ENCODE peak calls at places on chromosomes 11 and 22, in five cellular contexts. U is NCI-H1930; O is neural crest cell; Y is activated naive CD8-positive, alpha-beta T cell treated with anti-CD3 and anti-CD28 coated beads, Interleukin-2, amount 10 ng/mL, durations not matched to agents 7 days and 5 days; K is amniotic epithelial cell. M is an unnamed sample.

GRCh38 chr22:36197601-36198146 is 3.9 kb downstream of the APOL4 start:
- DNase-seq in U (no peak), O (peak), Y (no peak), K (no peak), M (no peak)

GRCh38 chr11:112161012-112161411 is 2.9 kb downstream of the IL18 start:
- DNase-seq in U (no peak), O (no peak), Y (no peak), K (no peak), M (no peak)

GRCh38 chr11:47413908-47414684 is 5.7 kb downstream of the SLC39A13 start:
- DNase-seq in U (no peak), O (no peak), Y (no peak), K (peak), M (no peak)

GRCh38 chr22:38758276-38758945 is 2.6 kb upstream of the SUN2 start:
- DNase-seq in U (no peak), O (no peak), Y (peak), K (no peak), M (no peak)

GRCh38 chr22:49295851-49296560 is 531.7 kb downstream of the BRD1 start:
- DNase-seq in U (no peak), O (no peak), Y (no peak), K (no peak), M (no peak)

GRCh38 chr11:8712506-8712905 is 29.9 kb downstream of the RPL27A start:
- DNase-seq in U (no peak), O (no peak), Y (no peak), K (no peak), M (no peak)

GRCh38 chr11:120337133-120337895 is 1.1 kb downstream of the ARHGEF12 start:
- DNase-seq in U (no peak), O (no peak), Y (peak), K (peak), M (no peak)

GRCh38 chr22:23229646-23230045 is 49.3 kb downstream of the BCR start:
- DNase-seq in U (no peak), O (no peak), Y (no peak), K (no peak), M (peak)

GRCh38 chr11:2432171-2432621 is 12.1 kb downstream of the TRPM5 start:
- DNase-seq in U (no peak), O (no peak), Y (no peak), K (no peak), M (no peak)

GRCh38 chr11:122327528-122327927 is 211.5 kb upstream of the BLID start:
- DNase-seq in U (no peak), O (no peak), Y (no peak), K (no peak), M (no peak)

GRCh38 chr22:23574877-23575276 is 5.2 kb downstream of the IGLL1 start:
- DNase-seq in U (no peak), O (no peak), Y (peak), K (no peak), M (no peak)

GRCh38 chr11:102513869-102514268 is 16.7 kb downstream of the MMP7 start:
- DNase-seq in U (no peak), O (no peak), Y (no peak), K (peak), M (peak)

GRCh38 chr11:40030867-40031266 is 1428.6 kb downstream of the LRRC4C start:
- DNase-seq in U (no peak), O (no peak), Y (no peak), K (no peak), M (no peak)

GRCh38 chr11:132177106-132177505 is 806.7 kb downstream of the NTM start:
- DNase-seq in U (no peak), O (peak), Y (no peak), K (peak), M (no peak)

GRCh38 chr22:21712751-21713427 is 22.7 kb downstream of the YPEL1 start:
- DNase-seq in U (peak), O (peak), Y (no peak), K (peak), M (peak)

GRCh38 chr11:8930456-8931175 is 2.1 kb downstream of the C11orf16 start:
- DNase-seq in U (no peak), O (no peak), Y (no peak), K (no peak), M (no peak)

GRCh38 chr11:10092426-10092825 is 201.6 kb downstream of the SBF2 start:
- DNase-seq in U (no peak), O (no peak), Y (no peak), K (no peak), M (no peak)

GRCh38 chr11:133986545-133986944 is 29.8 kb upstream of the IGSF9B start:
- DNase-seq in U (no peak), O (no peak), Y (no peak), K (no peak), M (no peak)

GRCh38 chr11:3127706-3128355 is 37.3 kb downstream of the OSBPL5 start:
- DNase-seq in U (no peak), O (no peak), Y (no peak), K (no peak), M (no peak)

GRCh38 chr11:105861225-105861624 is 160.8 kb downstream of the MSANTD4 start:
- DNase-seq in U (no peak), O (no peak), Y (no peak), K (peak), M (no peak)

M was measured in Peyer's patch.